ENCODE peak calls at places on chromosome 18, in nine cellular contexts. T is iris pigment epithelial cell; H is posterior cingulate gyrus; Q is activated T-helper 1 cell treated with anti-CD3 and anti-CD28 coated beads, Interleukin-12 subunit alpha, Interleukin-12 subunit beta, Interleukin-2, Interleukin-4 antibody, amounts not matched to agents 30 ng/mL and 10 ng/mL and 1 ng/mL, durations not matched to agents 14 hours and 24 hours and 36 hours; L is SK-N-MC; M is OCI-LY7; G is A549; B is psoas muscle; F is G401. S is an unnamed sample.

GRCh38 chr18:50627594-50628542 is 68.0 kb downstream of the MAPK4 start:
- DNase-seq in H (no peak), Q (no peak), B (no peak), L (no peak), T (no peak), F (no peak), G (no peak), M (no peak), S (no peak)

GRCh38 chr18:31101148-31102019 is 837 bp downstream of the DSC2 start:
- DNase-seq in Q (no peak), M (no peak), H (peak), L (no peak), B (peak), G (peak), T (no peak), F (no peak), S (peak)

GRCh38 chr18:42192251-42193248 is 237.5 kb downstream of the PIK3C3 start:
- DNase-seq in M (no peak), T (peak), G (peak), H (no peak), L (no peak), B (no peak), F (no peak), Q (no peak), S (peak)

GRCh38 chr18:36634573-36635216 is 194.1 kb downstream of the TPGS2 start:
- DNase-seq in B (no peak), T (no peak), F (no peak), Q (no peak), G (no peak), M (no peak), L (no peak), H (no peak), S (no peak)

GRCh38 chr18:62755454-62755853 is 40.1 kb downstream of the PHLPP1 start:
- DNase-seq in T (no peak), L (no peak), Q (no peak), G (no peak), M (no peak), F (no peak), H (no peak), B (no peak), S (no peak)

GRCh38 chr18:23066060-23066459 is 69.2 kb upstream of the CABLES1 start:
- DNase-seq in L (no peak), F (no peak), T (no peak), B (no peak), G (no peak), H (no peak), Q (no peak), M (no peak), S (no peak)

GRCh38 chr18:42339324-42339723 is 384.3 kb downstream of the PIK3C3 start:
- DNase-seq in M (no peak), T (no peak), H (no peak), B (no peak), L (no peak), F (no peak), Q (no peak), G (no peak), S (no peak)

GRCh38 chr18:79657342-79657996 is 22.1 kb upstream of the CTDP1 start:
- DNase-seq in L (no peak), H (no peak), B (no peak), F (no peak), Q (no peak), T (no peak), G (no peak), M (no peak), S (no peak)

GRCh38 chr18:136433-136832 is 21.9 kb upstream of the USP14 start:
- DNase-seq in Q (no peak), L (no peak), M (peak), B (no peak), F (no peak), G (peak), T (no peak), H (no peak), S (no peak)

GRCh38 chr18:30376515-30376914 is 666.0 kb downstream of the DSC3 start:
- DNase-seq in H (no peak), T (no peak), G (peak), Q (no peak), F (no peak), B (no peak), L (no peak), M (no peak), S (no peak)

S was measured in Ammon's horn.